ENCODE peak calls at places on chromosomes 5 and 9, in seven cellular contexts. One of them, this sample, is unnamed.

GRCh38 chr9:84261082-84261746 is 79.3 kb downstream of the SLC28A3 start:
- DNase-seq in activated CD4-positive, CD25-positive, alpha-beta regulatory T cell: no peak
- DNase-seq in HT1080: peak; percentile 66
- DNase-seq in activated CD8-positive, alpha-beta memory T cell treated with anti-CD3 and anti-CD28 coated beads, Interleukin-2, amount 10 ng/mL, durations not matched to agents 7 days and 5 days: peak; percentile 64
- DNase-seq in SK-N-SH: peak; percentile 69
- DNase-seq in activated T-cell treated with anti-CD3 and anti-CD28 coated beads, Interleukin-2, amount 50 U/mL, for 4 hours: peak; percentile 34
- DNase-seq in ureter: peak; percentile 84
- DNase-seq in this sample: no peak

GRCh38 chr9:127837346-127837745 is 17.1 kb downstream of the ENG start:
- DNase-seq in activated CD4-positive, CD25-positive, alpha-beta regulatory T cell: no peak
- DNase-seq in HT1080: no peak
- DNase-seq in activated CD8-positive, alpha-beta memory T cell treated with anti-CD3 and anti-CD28 coated beads, Interleukin-2, amount 10 ng/mL, durations not matched to agents 7 days and 5 days: no peak
- DNase-seq in SK-N-SH: no peak
- DNase-seq in activated T-cell treated with anti-CD3 and anti-CD28 coated beads, Interleukin-2, amount 50 U/mL, for 4 hours: no peak
- DNase-seq in ureter: no peak
- DNase-seq in this sample: no peak

GRCh38 chr5:77816686-77817085 is 40.5 kb upstream of the TBCA start:
- DNase-seq in activated CD4-positive, CD25-positive, alpha-beta regulatory T cell: no peak
- DNase-seq in HT1080: peak; percentile 9
- DNase-seq in activated CD8-positive, alpha-beta memory T cell treated with anti-CD3 and anti-CD28 coated beads, Interleukin-2, amount 10 ng/mL, durations not matched to agents 7 days and 5 days: no peak
- DNase-seq in SK-N-SH: no peak
- DNase-seq in activated T-cell treated with anti-CD3 and anti-CD28 coated beads, Interleukin-2, amount 50 U/mL, for 4 hours: no peak
- DNase-seq in ureter: no peak
- DNase-seq in this sample: no peak

GRCh38 chr9:134607971-134608370 is 33.6 kb upstream of the COL5A1 start:
- DNase-seq in activated CD4-positive, CD25-positive, alpha-beta regulatory T cell: no peak
- DNase-seq in HT1080: no peak
- DNase-seq in activated CD8-positive, alpha-beta memory T cell treated with anti-CD3 and anti-CD28 coated beads, Interleukin-2, amount 10 ng/mL, durations not matched to agents 7 days and 5 days: peak; percentile 18
- DNase-seq in SK-N-SH: no peak
- DNase-seq in activated T-cell treated with anti-CD3 and anti-CD28 coated beads, Interleukin-2, amount 50 U/mL, for 4 hours: no peak
- DNase-seq in ureter: no peak
- DNase-seq in this sample: no peak

GRCh38 chr9:137067860-137068538 is 2.4 kb downstream of the SAPCD2 start:
- DNase-seq in activated CD4-positive, CD25-positive, alpha-beta regulatory T cell: peak; percentile 71
- DNase-seq in HT1080: peak; percentile 74
- DNase-seq in activated CD8-positive, alpha-beta memory T cell treated with anti-CD3 and anti-CD28 coated beads, Interleukin-2, amount 10 ng/mL, durations not matched to agents 7 days and 5 days: peak; percentile 91
- DNase-seq in SK-N-SH: peak; percentile 90
- DNase-seq in activated T-cell treated with anti-CD3 and anti-CD28 coated beads, Interleukin-2, amount 50 U/mL, for 4 hours: peak; percentile 82
- DNase-seq in ureter: peak; percentile 87
- DNase-seq in this sample: no peak

GRCh38 chr9:81650836-81651545 is 38.4 kb downstream of the TLE1 start:
- DNase-seq in activated CD4-positive, CD25-positive, alpha-beta regulatory T cell: no peak
- DNase-seq in HT1080: no peak
- DNase-seq in activated CD8-positive, alpha-beta memory T cell treated with anti-CD3 and anti-CD28 coated beads, Interleukin-2, amount 10 ng/mL, durations not matched to agents 7 days and 5 days: no peak
- DNase-seq in SK-N-SH: no peak
- DNase-seq in activated T-cell treated with anti-CD3 and anti-CD28 coated beads, Interleukin-2, amount 50 U/mL, for 4 hours: no peak
- DNase-seq in ureter: no peak
- DNase-seq in this sample: no peak

GRCh38 chr5:155402927-155403645 is 389.5 kb downstream of the KIF4B start:
- DNase-seq in activated CD4-positive, CD25-positive, alpha-beta regulatory T cell: no peak
- DNase-seq in HT1080: peak; percentile 35
- DNase-seq in activated CD8-positive, alpha-beta memory T cell treated with anti-CD3 and anti-CD28 coated beads, Interleukin-2, amount 10 ng/mL, durations not matched to agents 7 days and 5 days: no peak
- DNase-seq in SK-N-SH: no peak
- DNase-seq in activated T-cell treated with anti-CD3 and anti-CD28 coated beads, Interleukin-2, amount 50 U/mL, for 4 hours: no peak
- DNase-seq in ureter: no peak
- DNase-seq in this sample: no peak

GRCh38 chr5:132832612-132833011 is 2.2 kb upstream of the SHROOM1 start:
- DNase-seq in activated CD4-positive, CD25-positive, alpha-beta regulatory T cell: no peak
- DNase-seq in HT1080: no peak
- DNase-seq in activated CD8-positive, alpha-beta memory T cell treated with anti-CD3 and anti-CD28 coated beads, Interleukin-2, amount 10 ng/mL, durations not matched to agents 7 days and 5 days: no peak
- DNase-seq in SK-N-SH: no peak
- DNase-seq in activated T-cell treated with anti-CD3 and anti-CD28 coated beads, Interleukin-2, amount 50 U/mL, for 4 hours: no peak
- DNase-seq in ureter: no peak
- DNase-seq in this sample: no peak

GRCh38 chr9:84283895-84284294 is 56.7 kb downstream of the SLC28A3 start:
- DNase-seq in activated CD4-positive, CD25-positive, alpha-beta regulatory T cell: no peak
- DNase-seq in HT1080: no peak
- DNase-seq in activated CD8-positive, alpha-beta memory T cell treated with anti-CD3 and anti-CD28 coated beads, Interleukin-2, amount 10 ng/mL, durations not matched to agents 7 days and 5 days: no peak
- DNase-seq in SK-N-SH: no peak
- DNase-seq in activated T-cell treated with anti-CD3 and anti-CD28 coated beads, Interleukin-2, amount 50 U/mL, for 4 hours: no peak
- DNase-seq in ureter: no peak
- DNase-seq in this sample: no peak

GRCh38 chr5:138461343-138462125 is 3.7 kb upstream of the EGR1 start:
- DNase-seq in activated CD4-positive, CD25-positive, alpha-beta regulatory T cell: no peak
- DNase-seq in HT1080: peak; percentile 75
- DNase-seq in activated CD8-positive, alpha-beta memory T cell treated with anti-CD3 and anti-CD28 coated beads, Interleukin-2, amount 10 ng/mL, durations not matched to agents 7 days and 5 days: no peak
- DNase-seq in SK-N-SH: no peak
- DNase-seq in activated T-cell treated with anti-CD3 and anti-CD28 coated beads, Interleukin-2, amount 50 U/mL, for 4 hours: no peak
- DNase-seq in ureter: no peak
- DNase-seq in this sample: no peak

GRCh38 chr5:165559645-165560044 is 2054.2 kb downstream of the MAT2B start:
- DNase-seq in activated CD4-positive, CD25-positive, alpha-beta regulatory T cell: no peak
- DNase-seq in HT1080: no peak
- DNase-seq in activated CD8-positive, alpha-beta memory T cell treated with anti-CD3 and anti-CD28 coated beads, Interleukin-2, amount 10 ng/mL, durations not matched to agents 7 days and 5 days: no peak
- DNase-seq in SK-N-SH: no peak
- DNase-seq in activated T-cell treated with anti-CD3 and anti-CD28 coated beads, Interleukin-2, amount 50 U/mL, for 4 hours: no peak
- DNase-seq in ureter: no peak
- DNase-seq in this sample: no peak

GRCh38 chr9:99076483-99077171 is 28.3 kb upstream of the TGFBR1 start:
- DNase-seq in activated CD4-positive, CD25-positive, alpha-beta regulatory T cell: no peak
- DNase-seq in HT1080: no peak
- DNase-seq in activated CD8-positive, alpha-beta memory T cell treated with anti-CD3 and anti-CD28 coated beads, Interleukin-2, amount 10 ng/mL, durations not matched to agents 7 days and 5 days: peak; percentile 82
- DNase-seq in SK-N-SH: no peak
- DNase-seq in activated T-cell treated with anti-CD3 and anti-CD28 coated beads, Interleukin-2, amount 50 U/mL, for 4 hours: peak; percentile 25
- DNase-seq in ureter: no peak
- DNase-seq in this sample: no peak

GRCh38 chr5:111755942-111756353 is 1.0 kb downstream of the NREP start:
- DNase-seq in activated CD4-positive, CD25-positive, alpha-beta regulatory T cell: no peak
- DNase-seq in HT1080: peak; percentile 25
- DNase-seq in activated CD8-positive, alpha-beta memory T cell treated with anti-CD3 and anti-CD28 coated beads, Interleukin-2, amount 10 ng/mL, durations not matched to agents 7 days and 5 days: no peak
- DNase-seq in SK-N-SH: peak; percentile 30
- DNase-seq in activated T-cell treated with anti-CD3 and anti-CD28 coated beads, Interleukin-2, amount 50 U/mL, for 4 hours: no peak
- DNase-seq in ureter: no peak
- DNase-seq in this sample: no peak

GRCh38 chr5:135508496-135509005 is 27.2 kb downstream of the NEUROG1 start:
- DNase-seq in activated CD4-positive, CD25-positive, alpha-beta regulatory T cell: no peak
- DNase-seq in HT1080: no peak
- DNase-seq in activated CD8-positive, alpha-beta memory T cell treated with anti-CD3 and anti-CD28 coated beads, Interleukin-2, amount 10 ng/mL, durations not matched to agents 7 days and 5 days: no peak
- DNase-seq in SK-N-SH: no peak
- DNase-seq in activated T-cell treated with anti-CD3 and anti-CD28 coated beads, Interleukin-2, amount 50 U/mL, for 4 hours: no peak
- DNase-seq in ureter: peak; percentile 34
- DNase-seq in this sample: no peak

GRCh38 chr5:34706084-34706483 is 50.0 kb downstream of the RAI14 start:
- DNase-seq in activated CD4-positive, CD25-positive, alpha-beta regulatory T cell: no peak
- DNase-seq in HT1080: no peak
- DNase-seq in activated CD8-positive, alpha-beta memory T cell treated with anti-CD3 and anti-CD28 coated beads, Interleukin-2, amount 10 ng/mL, durations not matched to agents 7 days and 5 days: no peak
- DNase-seq in SK-N-SH: no peak
- DNase-seq in activated T-cell treated with anti-CD3 and anti-CD28 coated beads, Interleukin-2, amount 50 U/mL, for 4 hours: no peak
- DNase-seq in ureter: no peak
- DNase-seq in this sample: no peak

GRCh38 chr9:128175102-128175563 is 15.1 kb downstream of the BBLN start:
- DNase-seq in activated CD4-positive, CD25-positive, alpha-beta regulatory T cell: no peak
- DNase-seq in HT1080: no peak
- DNase-seq in activated CD8-positive, alpha-beta memory T cell treated with anti-CD3 and anti-CD28 coated beads, Interleukin-2, amount 10 ng/mL, durations not matched to agents 7 days and 5 days: no peak
- DNase-seq in SK-N-SH: no peak
- DNase-seq in activated T-cell treated with anti-CD3 and anti-CD28 coated beads, Interleukin-2, amount 50 U/mL, for 4 hours: no peak
- DNase-seq in ureter: no peak
- DNase-seq in this sample: no peak

GRCh38 chr5:79464695-79465332 is 49.1 kb downstream of the HOMER1 start:
- DNase-seq in activated CD4-positive, CD25-positive, alpha-beta regulatory T cell: no peak
- DNase-seq in HT1080: peak; percentile 25
- DNase-seq in activated CD8-positive, alpha-beta memory T cell treated with anti-CD3 and anti-CD28 coated beads, Interleukin-2, amount 10 ng/mL, durations not matched to agents 7 days and 5 days: no peak
- DNase-seq in SK-N-SH: peak; percentile 39
- DNase-seq in activated T-cell treated with anti-CD3 and anti-CD28 coated beads, Interleukin-2, amount 50 U/mL, for 4 hours: no peak
- DNase-seq in ureter: no peak
- DNase-seq in this sample: no peak

GRCh38 chr5:73678322-73678740 is 52.3 kb downstream of the ARHGEF28 start:
- DNase-seq in activated CD4-positive, CD25-positive, alpha-beta regulatory T cell: no peak
- DNase-seq in HT1080: no peak
- DNase-seq in activated CD8-positive, alpha-beta memory T cell treated with anti-CD3 and anti-CD28 coated beads, Interleukin-2, amount 10 ng/mL, durations not matched to agents 7 days and 5 days: no peak
- DNase-seq in SK-N-SH: no peak
- DNase-seq in activated T-cell treated with anti-CD3 and anti-CD28 coated beads, Interleukin-2, amount 50 U/mL, for 4 hours: no peak
- DNase-seq in ureter: no peak
- DNase-seq in this sample: no peak

GRCh38 chr5:180799902-180800801 is 2.5 kb downstream of the MGAT1 start:
- DNase-seq in activated CD4-positive, CD25-positive, alpha-beta regulatory T cell: no peak
- DNase-seq in HT1080: peak; percentile 71
- DNase-seq in activated CD8-positive, alpha-beta memory T cell treated with anti-CD3 and anti-CD28 coated beads, Interleukin-2, amount 10 ng/mL, durations not matched to agents 7 days and 5 days: no peak
- DNase-seq in SK-N-SH: no peak
- DNase-seq in activated T-cell treated with anti-CD3 and anti-CD28 coated beads, Interleukin-2, amount 50 U/mL, for 4 hours: no peak
- DNase-seq in ureter: peak; percentile 38
- DNase-seq in this sample: no peak

GRCh38 chr9:34588671-34589370 is 703 bp downstream of the CNTFR start:
- DNase-seq in activated CD4-positive, CD25-positive, alpha-beta regulatory T cell: no peak
- DNase-seq in HT1080: no peak
- DNase-seq in activated CD8-positive, alpha-beta memory T cell treated with anti-CD3 and anti-CD28 coated beads, Interleukin-2, amount 10 ng/mL, durations not matched to agents 7 days and 5 days: no peak
- DNase-seq in SK-N-SH: peak; percentile 69
- DNase-seq in activated T-cell treated with anti-CD3 and anti-CD28 coated beads, Interleukin-2, amount 50 U/mL, for 4 hours: no peak
- DNase-seq in ureter: no peak
- DNase-seq in this sample: no peak

GRCh38 chr5:133564921-133565565 is 47.3 kb downstream of the FSTL4 start:
- DNase-seq in activated CD4-positive, CD25-positive, alpha-beta regulatory T cell: no peak
- DNase-seq in HT1080: no peak
- DNase-seq in activated CD8-positive, alpha-beta memory T cell treated with anti-CD3 and anti-CD28 coated beads, Interleukin-2, amount 10 ng/mL, durations not matched to agents 7 days and 5 days: no peak
- DNase-seq in SK-N-SH: no peak
- DNase-seq in activated T-cell treated with anti-CD3 and anti-CD28 coated beads, Interleukin-2, amount 50 U/mL, for 4 hours: no peak
- DNase-seq in ureter: no peak
- DNase-seq in this sample: no peak

GRCh38 chr9:87387351-87388055 is 110.2 kb upstream of the DAPK1 start:
- DNase-seq in activated CD4-positive, CD25-positive, alpha-beta regulatory T cell: no peak
- DNase-seq in HT1080: peak; percentile 12
- DNase-seq in activated CD8-positive, alpha-beta memory T cell treated with anti-CD3 and anti-CD28 coated beads, Interleukin-2, amount 10 ng/mL, durations not matched to agents 7 days and 5 days: no peak
- DNase-seq in SK-N-SH: no peak
- DNase-seq in activated T-cell treated with anti-CD3 and anti-CD28 coated beads, Interleukin-2, amount 50 U/mL, for 4 hours: no peak
- DNase-seq in ureter: no peak
- DNase-seq in this sample: no peak

GRCh38 chr9:109870365-109870764 is 90.4 kb downstream of the PALM2AKAP2 start:
- DNase-seq in activated CD4-positive, CD25-positive, alpha-beta regulatory T cell: no peak
- DNase-seq in HT1080: no peak
- DNase-seq in activated CD8-positive, alpha-beta memory T cell treated with anti-CD3 and anti-CD28 coated beads, Interleukin-2, amount 10 ng/mL, durations not matched to agents 7 days and 5 days: no peak
- DNase-seq in SK-N-SH: no peak
- DNase-seq in activated T-cell treated with anti-CD3 and anti-CD28 coated beads, Interleukin-2, amount 50 U/mL, for 4 hours: no peak
- DNase-seq in ureter: no peak
- DNase-seq in this sample: no peak

GRCh38 chr9:132500193-132500592 is 82.2 kb upstream of the BARHL1 start:
- DNase-seq in activated CD4-positive, CD25-positive, alpha-beta regulatory T cell: no peak
- DNase-seq in HT1080: no peak
- DNase-seq in activated CD8-positive, alpha-beta memory T cell treated with anti-CD3 and anti-CD28 coated beads, Interleukin-2, amount 10 ng/mL, durations not matched to agents 7 days and 5 days: no peak
- DNase-seq in SK-N-SH: no peak
- DNase-seq in activated T-cell treated with anti-CD3 and anti-CD28 coated beads, Interleukin-2, amount 50 U/mL, for 4 hours: no peak
- DNase-seq in ureter: no peak
- DNase-seq in this sample: no peak

GRCh38 chr5:32158679-32158975 is 15.5 kb downstream of the GOLPH3 start:
- DNase-seq in activated CD4-positive, CD25-positive, alpha-beta regulatory T cell: no peak
- DNase-seq in HT1080: no peak
- DNase-seq in activated CD8-positive, alpha-beta memory T cell treated with anti-CD3 and anti-CD28 coated beads, Interleukin-2, amount 10 ng/mL, durations not matched to agents 7 days and 5 days: no peak
- DNase-seq in SK-N-SH: no peak
- DNase-seq in activated T-cell treated with anti-CD3 and anti-CD28 coated beads, Interleukin-2, amount 50 U/mL, for 4 hours: no peak
- DNase-seq in ureter: no peak
- DNase-seq in this sample: no peak

GRCh38 chr9:98333703-98334582 is 78.5 kb upstream of the TBC1D2 start:
- DNase-seq in activated CD4-positive, CD25-positive, alpha-beta regulatory T cell: no peak
- DNase-seq in HT1080: peak; percentile 94
- DNase-seq in activated CD8-positive, alpha-beta memory T cell treated with anti-CD3 and anti-CD28 coated beads, Interleukin-2, amount 10 ng/mL, durations not matched to agents 7 days and 5 days: peak; percentile 25
- DNase-seq in SK-N-SH: no peak
- DNase-seq in activated T-cell treated with anti-CD3 and anti-CD28 coated beads, Interleukin-2, amount 50 U/mL, for 4 hours: no peak
- DNase-seq in ureter: no peak
- DNase-seq in this sample: no peak

GRCh38 chr5:16916262-16916878 is 19.7 kb downstream of the MYO10 start:
- DNase-seq in activated CD4-positive, CD25-positive, alpha-beta regulatory T cell: no peak
- DNase-seq in HT1080: peak; percentile 100
- DNase-seq in activated CD8-positive, alpha-beta memory T cell treated with anti-CD3 and anti-CD28 coated beads, Interleukin-2, amount 10 ng/mL, durations not matched to agents 7 days and 5 days: no peak
- DNase-seq in SK-N-SH: no peak
- DNase-seq in activated T-cell treated with anti-CD3 and anti-CD28 coated beads, Interleukin-2, amount 50 U/mL, for 4 hours: no peak
- DNase-seq in ureter: no peak
- DNase-seq in this sample: no peak

GRCh38 chr5:127746756-127747155 is 43.6 kb downstream of the CCDC192 start:
- DNase-seq in activated CD4-positive, CD25-positive, alpha-beta regulatory T cell: no peak
- DNase-seq in HT1080: peak; percentile 16
- DNase-seq in activated CD8-positive, alpha-beta memory T cell treated with anti-CD3 and anti-CD28 coated beads, Interleukin-2, amount 10 ng/mL, durations not matched to agents 7 days and 5 days: no peak
- DNase-seq in SK-N-SH: peak; percentile 31
- DNase-seq in activated T-cell treated with anti-CD3 and anti-CD28 coated beads, Interleukin-2, amount 50 U/mL, for 4 hours: no peak
- DNase-seq in ureter: no peak
- DNase-seq in this sample: no peak

GRCh38 chr5:148739524-148739923 is 85.2 kb upstream of the HTR4 start:
- DNase-seq in activated CD4-positive, CD25-positive, alpha-beta regulatory T cell: no peak
- DNase-seq in HT1080: peak; percentile 53
- DNase-seq in activated CD8-positive, alpha-beta memory T cell treated with anti-CD3 and anti-CD28 coated beads, Interleukin-2, amount 10 ng/mL, durations not matched to agents 7 days and 5 days: no peak
- DNase-seq in SK-N-SH: no peak
- DNase-seq in activated T-cell treated with anti-CD3 and anti-CD28 coated beads, Interleukin-2, amount 50 U/mL, for 4 hours: no peak
- DNase-seq in ureter: no peak
- DNase-seq in this sample: no peak

GRCh38 chr5:150692276-150692675 is 8.6 kb downstream of the RBM22 start:
- DNase-seq in activated CD4-positive, CD25-positive, alpha-beta regulatory T cell: no peak
- DNase-seq in HT1080: no peak
- DNase-seq in activated CD8-positive, alpha-beta memory T cell treated with anti-CD3 and anti-CD28 coated beads, Interleukin-2, amount 10 ng/mL, durations not matched to agents 7 days and 5 days: no peak
- DNase-seq in SK-N-SH: no peak
- DNase-seq in activated T-cell treated with anti-CD3 and anti-CD28 coated beads, Interleukin-2, amount 50 U/mL, for 4 hours: no peak
- DNase-seq in ureter: no peak
- DNase-seq in this sample: no peak